ENCODE peak calls at places on chromosomes 13 and 19, in five cellular contexts. L is prostate gland, J is HepG2, B is HCT116, R is GM23338. Z is an unnamed sample.
A peak's percentile ranks its signal among the peaks of the same experiment; 100 is the strongest.

GRCh38 chr19:43784981-43785808 is 4.4 kb upstream of the KCNN4 start:
- DNase-seq in J (peak; percentile 60), L (peak; percentile 50), B (peak; percentile 79), R (peak; percentile 92), Z (no peak)

GRCh38 chr19:11931051-11931450 is 6.1 kb downstream of the ZNF700 start:
- DNase-seq in L (no peak), B (no peak), J (no peak), R (no peak), Z (no peak)

GRCh38 chr13:113936166-113936565 is 37.7 kb downstream of the C13orf46 start:
- DNase-seq in R (no peak), L (no peak), B (no peak), J (no peak), Z (no peak)

GRCh38 chr13:82634946-82635345 is 1247.3 kb downstream of the SLITRK1 start:
- DNase-seq in R (no peak), B (no peak), L (no peak), J (no peak), Z (no peak)

GRCh38 chr19:30122431-30122830 is 180.4 kb downstream of the URI1 start:
- DNase-seq in L (no peak), J (no peak), R (no peak), B (no peak), Z (no peak)

GRCh38 chr19:50833117-50833801 is at the start of gene KLK15:
- DNase-seq in J (no peak), R (no peak), B (no peak), L (no peak), Z (no peak)

GRCh38 chr19:35509018-35509652 is 4.3 kb downstream of the DMKN start:
- DNase-seq in B (peak; percentile 59), L (peak; percentile 57), R (peak; percentile 78), J (peak; percentile 42), Z (no peak)

GRCh38 chr13:113664751-113665581 is 2.1 kb upstream of the GRK1 start:
- DNase-seq in R (no peak), J (no peak), L (no peak), B (no peak), Z (peak; percentile 74)

GRCh38 chr19:33686687-33687541 is 65.2 kb downstream of the CHST8 start:
- DNase-seq in L (no peak), R (no peak), J (no peak), B (no peak), Z (peak; percentile 67)

GRCh38 chr13:26480246-26480855 is 77.1 kb upstream of the WASF3 start:
- DNase-seq in J (no peak), R (no peak), L (no peak), B (no peak), Z (no peak)

GRCh38 chr19:14473915-14474578 is 1.1 kb downstream of the PTGER1 start:
- DNase-seq in L (no peak), R (peak; percentile 71), B (no peak), J (no peak), Z (no peak)

GRCh38 chr13:82147526-82147925 is 1734.7 kb downstream of the SLITRK1 start:
- DNase-seq in R (no peak), B (no peak), J (no peak), L (no peak), Z (no peak)

GRCh38 chr19:39264306-39265290 is 3.6 kb upstream of the IFNL2 start:
- DNase-seq in B (no peak), R (peak; percentile 67), L (no peak), J (no peak), Z (no peak)

GRCh38 chr13:30616927-30617314 is 799 bp upstream of the USPL1 start:
- DNase-seq in R (peak; percentile 81), J (peak; percentile 90), B (peak; percentile 78), L (peak; percentile 77), Z (peak; percentile 82)

GRCh38 chr13:23175920-23176319 is 4.9 kb upstream of the SGCG start:
- DNase-seq in J (no peak), R (peak; percentile 19), B (peak; percentile 3), L (no peak), Z (no peak)

GRCh38 chr13:74015137-74015536 is 119.1 kb downstream of the KLF12 start:
- DNase-seq in R (peak; percentile 43), L (no peak), B (no peak), J (no peak), Z (no peak)

GRCh38 chr19:58047672-58048071 is 11.4 kb upstream of the ZNF135 start:
- DNase-seq in J (no peak), R (no peak), B (no peak), L (no peak), Z (no peak)

GRCh38 chr19:17616961-17617806 is 61.7 kb downstream of the COLGALT1 start:
- DNase-seq in J (peak; percentile 44), R (peak; percentile 94), L (no peak), B (peak; percentile 51), Z (no peak)

GRCh38 chr13:93945621-93946020 is 533.9 kb downstream of the DCT start:
- DNase-seq in B (no peak), J (no peak), R (no peak), L (no peak), Z (no peak)

GRCh38 chr19:4908781-4909171 is 525 bp upstream of the UHRF1 start:
- DNase-seq in R (no peak), L (no peak), B (no peak), J (peak; percentile 58), Z (no peak)

GRCh38 chr13:28493740-28494536 is 990 bp downstream of the FLT1 start:
- DNase-seq in L (no peak), J (no peak), R (peak; percentile 59), B (no peak), Z (no peak)

GRCh38 chr13:63636231-63636993 is 2220.8 kb upstream of the PCDH20 start:
- DNase-seq in L (no peak), B (peak; percentile 41), J (no peak), R (peak; percentile 43), Z (no peak)

GRCh38 chr13:110388141-110388943 is 81.3 kb downstream of the COL4A2 start:
- DNase-seq in L (peak; percentile 39), R (peak; percentile 33), B (no peak), J (no peak), Z (no peak)

GRCh38 chr19:4922530-4923378 is 13.5 kb downstream of the UHRF1 start:
- DNase-seq in J (no peak), R (no peak), L (no peak), B (no peak), Z (no peak)

GRCh38 chr19:44718441-44719261 is 19.7 kb downstream of the CEACAM16 start:
- DNase-seq in R (peak; percentile 95), J (peak; percentile 98), L (no peak), B (no peak), Z (no peak)

GRCh38 chr19:51783373-51783772 is 11.6 kb upstream of the FPR3 start:
- DNase-seq in L (no peak), R (peak; percentile 61), J (peak; percentile 23), B (peak; percentile 26), Z (no peak)

GRCh38 chr13:79194272-79194671 is 211.8 kb downstream of the RBM26 start:
- DNase-seq in R (no peak), L (no peak), J (no peak), B (no peak), Z (no peak)

GRCh38 chr13:28494861-28495585 is at the start of gene FLT1:
- DNase-seq in L (no peak), R (peak; percentile 93), J (no peak), B (no peak), Z (peak; percentile 70)

GRCh38 chr13:95573226-95573625 is 20.7 kb downstream of the CLDN10 start:
- DNase-seq in J (no peak), R (no peak), L (no peak), B (no peak), Z (no peak)

GRCh38 chr13:34201050-34201913 is 383.3 kb downstream of the RFC3 start:
- DNase-seq in J (peak; percentile 16), L (peak; percentile 66), R (no peak), B (no peak), Z (no peak)

DNA sequence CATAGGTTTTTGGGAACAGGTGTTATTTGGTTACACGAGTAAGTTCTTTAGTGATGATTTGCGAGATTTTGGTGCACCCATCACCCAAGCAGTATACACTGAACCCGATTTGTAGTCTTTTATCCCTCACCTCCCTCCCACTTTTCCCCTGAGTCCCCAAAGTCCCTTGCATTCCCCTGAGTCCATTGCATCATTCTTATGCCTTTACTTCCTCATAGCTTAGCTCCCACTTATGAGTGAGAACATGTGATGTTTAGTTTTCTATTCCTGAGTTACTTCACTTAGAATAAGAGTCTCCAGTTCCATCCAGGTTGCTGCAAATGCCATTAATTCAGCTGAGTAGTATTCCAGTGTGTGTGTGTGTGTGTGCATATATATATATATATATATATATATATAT is 97.2 kb upstream of the EDNRB start:
- DNase-seq in R (no peak), L (no peak), J (no peak), B (no peak), Z (no peak)
- TF ChIP-seq POLR2AphosphoS5 in R (no peak), L (no peak), J (no peak), B (no peak), Z (no peak)

DNA sequence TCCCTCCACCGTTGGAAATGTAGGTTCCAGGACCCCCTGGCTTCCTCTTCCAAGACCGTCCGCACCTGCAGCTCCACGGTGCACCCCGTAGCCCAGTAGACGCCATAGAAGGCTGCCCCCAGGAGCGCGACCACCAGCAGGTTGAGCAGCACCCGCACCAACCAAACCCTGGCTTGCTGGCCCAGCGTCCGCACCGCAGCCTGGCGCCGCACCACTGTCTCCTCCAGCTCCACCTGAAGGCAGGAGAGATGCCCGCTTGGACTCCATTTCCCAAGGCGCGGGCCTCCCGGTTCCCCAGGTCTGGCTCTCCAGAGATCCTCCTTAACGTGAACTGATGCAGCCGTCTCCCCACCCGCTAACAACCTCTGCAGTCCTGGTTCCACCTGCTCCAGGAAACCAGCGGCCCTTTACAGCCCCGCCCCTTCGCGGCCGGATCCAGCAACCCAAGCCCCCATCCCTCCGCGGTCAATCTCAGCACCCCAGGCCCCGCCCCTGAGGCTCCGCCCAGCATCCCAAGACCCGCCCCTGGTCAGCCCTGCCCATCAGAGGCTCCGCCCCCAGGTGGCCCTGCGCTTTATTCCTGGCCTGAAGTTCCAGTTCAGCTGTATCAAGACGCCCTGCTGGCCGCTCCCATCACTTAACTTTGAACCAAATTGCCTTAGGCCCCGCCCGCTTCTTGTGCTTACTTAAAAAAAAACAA is 5.0 kb upstream of the LENG1 start:
- DNase-seq in R (peak; percentile 97), L (peak; percentile 68), J (no peak), B (peak; percentile 39), Z (no peak)
- H3K4me3 ChIP-seq in R (peak overlapping the region; percentile 65), L (no peak overlapping the region), J (no peak overlapping the region), B (no peak overlapping the region), Z (no peak overlapping the region)

GRCh38 chr19:2422951-2423880 is 4.2 kb downstream of the TIMM13 start:
- DNase-seq in R (no peak), L (no peak), B (no peak), J (no peak), Z (no peak)
- TF ChIP-seq POLR2AphosphoS5 in R (no peak), L (no peak), B (no peak), J (no peak), Z (no peak)

DNA sequence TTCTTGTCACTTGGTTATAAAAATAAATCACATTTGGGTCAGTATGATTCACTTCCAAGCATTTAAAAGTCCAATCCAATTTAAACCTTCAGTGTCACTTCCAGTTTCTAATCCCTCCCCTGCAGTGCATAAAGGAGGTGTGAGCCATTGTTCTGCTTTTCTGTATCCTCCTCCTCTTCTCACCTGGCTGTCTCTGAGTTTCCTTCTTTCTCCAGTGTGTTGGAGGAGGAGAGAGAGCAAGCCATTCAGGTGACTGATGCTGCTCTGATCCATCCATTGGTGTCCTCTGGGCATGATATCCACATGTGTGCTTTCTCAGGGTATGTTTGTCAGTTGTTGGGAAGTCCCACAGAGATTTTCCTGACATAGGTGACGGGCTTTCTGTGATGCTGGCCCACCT is 1.2 kb downstream of the NUDT15 start:
- DNase-seq in J (no peak), L (no peak), B (no peak), R (peak; percentile 18), Z (no peak)
- H3K4me3 ChIP-seq in J (no peak overlapping the region), L (no peak overlapping the region), B (peak overlapping the region; percentile 69), R (peak overlapping the region; percentile 49), Z (no peak overlapping the region)

Z was measured in suprapubic skin.